ENCODE peak calls at places on chromosomes 16 and 17, in seven cellular contexts. V is RWPE1, K is dorsolateral prefrontal cortex, F is CD14-positive monocyte, M is GM12891, J is HT-29, Y is right atrium auricular region. A is an unnamed sample.

GRCh38 chr16:2008009-2008526 is 1.6 kb downstream of the ZNF598 start:
- DNase-seq in V (peak), K (no peak), F (no peak), M (no peak), J (peak), Y (no peak), A (no peak)

GRCh38 chr17:16474012-16474725 is 17.8 kb downstream of the LRRC75A start:
- DNase-seq in V (no peak), K (no peak), F (no peak), M (no peak), J (no peak), Y (no peak), A (no peak)

GRCh38 chr17:74748529-74749261 is at the start of gene NHERF1:
- DNase-seq in V (peak), K (peak), F (no peak), M (peak), J (peak), Y (peak), A (peak)

GRCh38 chr17:13671771-13672170 is 70.0 kb upstream of the HS3ST3A1 start:
- DNase-seq in V (peak), K (no peak), F (no peak), M (no peak), J (no peak), Y (no peak), A (no peak)

GRCh38 chr17:62644487-62645173 is 17.2 kb downstream of the MRC2 start:
- DNase-seq in V (no peak), K (no peak), F (no peak), M (no peak), J (no peak), Y (no peak), A (no peak)

GRCh38 chr16:86951831-86952598 is 365.2 kb downstream of the C16orf95 start:
- DNase-seq in V (peak), K (no peak), F (no peak), M (no peak), J (no peak), Y (peak), A (no peak)

GRCh38 chr16:50680907-50681885 is at the start of gene SNX20:
- DNase-seq in V (no peak), K (no peak), F (peak), M (no peak), J (no peak), Y (no peak), A (no peak)

GRCh38 chr16:23676924-23677480 is 1.7 kb upstream of the PLK1 start:
- DNase-seq in V (no peak), K (no peak), F (no peak), M (no peak), J (no peak), Y (no peak), A (no peak)

GRCh38 chr16:84266451-84266850 is 26.6 kb upstream of the KCNG4 start:
- DNase-seq in V (peak), K (peak), F (no peak), M (peak), J (peak), Y (peak), A (peak)

GRCh38 chr17:81939881-81940385 is 2.8 kb upstream of the PYCR1 start:
- DNase-seq in V (no peak), K (peak), F (no peak), M (no peak), J (no peak), Y (peak), A (no peak)

GRCh38 chr16:69465083-69465721 is 40.8 kb downstream of the CYB5B start:
- DNase-seq in V (no peak), K (no peak), F (no peak), M (no peak), J (peak), Y (no peak), A (no peak)

GRCh38 chr17:7293821-7294613 is 422 bp downstream of the YBX2 start:
- DNase-seq in V (peak), K (no peak), F (no peak), M (no peak), J (peak), Y (no peak), A (peak)

GRCh38 chr17:66727634-66728570 is 107.0 kb upstream of the CACNG5 start:
- DNase-seq in V (peak), K (peak), F (no peak), M (peak), J (peak), Y (no peak), A (peak)

GRCh38 chr16:49756971-49757743 is 98.8 kb downstream of the ZNF423 start:
- DNase-seq in V (peak), K (no peak), F (no peak), M (no peak), J (no peak), Y (no peak), A (no peak)

GRCh38 chr17:75487351-75488070 is 27.8 kb downstream of the CASKIN2 start:
- DNase-seq in V (no peak), K (peak), F (peak), M (peak), J (no peak), Y (no peak), A (no peak)

GRCh38 chr17:57662644-57663308 is 82.3 kb downstream of the CCDC182 start:
- DNase-seq in V (peak), K (peak), F (peak), M (peak), J (peak), Y (peak), A (peak)

GRCh38 chr17:61248399-61248798 is 151.2 kb upstream of the TBX2 start:
- DNase-seq in V (no peak), K (no peak), F (no peak), M (no peak), J (peak), Y (no peak), A (no peak)

GRCh38 chr17:15348030-15348429 is 6.6 kb upstream of the TEKT3 start:
- DNase-seq in V (no peak), K (no peak), F (no peak), M (no peak), J (no peak), Y (no peak), A (no peak)

GRCh38 chr16:52487849-52488457 is 59.0 kb downstream of the TOX3 start:
- DNase-seq in V (no peak), K (no peak), F (no peak), M (no peak), J (no peak), Y (no peak), A (no peak)

GRCh38 chr17:31126318-31126717 is 31.5 kb downstream of the NF1 start:
- DNase-seq in V (no peak), K (no peak), F (no peak), M (no peak), J (no peak), Y (no peak), A (no peak)

GRCh38 chr17:14559720-14560119 is 258.8 kb downstream of the HS3ST3B1 start:
- DNase-seq in V (no peak), K (no peak), F (no peak), M (no peak), J (no peak), Y (no peak), A (no peak)

GRCh38 chr17:68346448-68346847 is 55.2 kb downstream of the ARSG start:
- DNase-seq in V (no peak), K (no peak), F (peak), M (peak), J (no peak), Y (no peak), A (no peak)

GRCh38 chr17:41773190-41773588 is 13.3 kb downstream of the JUP start:
- DNase-seq in V (peak), K (no peak), F (no peak), M (no peak), J (peak), Y (peak), A (peak)

GRCh38 chr17:7774037-7774659 is 56.6 kb downstream of the DNAH2 start:
- DNase-seq in V (no peak), K (no peak), F (no peak), M (no peak), J (peak), Y (no peak), A (no peak)

GRCh38 chr17:39579318-39580081 is 28.2 kb downstream of the NEUROD2 start:
- DNase-seq in V (no peak), K (no peak), F (no peak), M (no peak), J (no peak), Y (no peak), A (peak)

GRCh38 chr16:1475552-1476114 is 805 bp upstream of the CLCN7 start:
- DNase-seq in V (no peak), K (no peak), F (no peak), M (no peak), J (no peak), Y (no peak), A (no peak)

GRCh38 chr17:32971171-32971570 is 20.5 kb upstream of the SPACA3 start:
- DNase-seq in V (no peak), K (no peak), F (no peak), M (no peak), J (no peak), Y (no peak), A (no peak)

GRCh38 chr16:23695756-23696155 is 17.1 kb downstream of the PLK1 start:
- DNase-seq in V (no peak), K (no peak), F (no peak), M (no peak), J (no peak), Y (no peak), A (no peak)

A was measured in nephron progenitor cell.